ENCODE peak calls at places on chromosomes 3 and 15, in four cellular contexts. N is HCT116, F is left ventricle myocardium inferior, P is uterus. M is an unnamed sample. For H3K4me1, the result is how much of the 10 kb centered on the place peaks cover.

GRCh38 chr3:10992017-10992945 is at the start of gene SLC6A1:
- DNase-seq in N (no peak), F (no peak), P (peak), M (no peak)

GRCh38 chr3:112894258-112894657 is 47.6 kb upstream of the CD200R1L start:
- DNase-seq in N (peak), F (no peak), P (no peak), M (no peak)

GRCh38 chr3:3178498-3179328 is 778 bp downstream of the CRBN start:
- DNase-seq in N (no peak), F (no peak), P (no peak), M (no peak)

GRCh38 chr3:128073185-128073725 is 21.0 kb downstream of the SEC61A1 start:
- DNase-seq in N (no peak), F (no peak), P (no peak), M (no peak)

GRCh38 chr3:49415931-49416601 is 3.8 kb downstream of the TCTA start:
- DNase-seq in N (no peak), F (no peak), P (no peak), M (no peak)

GRCh38 chr3:44926172-44926571 is 49.8 kb downstream of the ZDHHC3 start:
- DNase-seq in N (no peak), F (no peak), P (no peak), M (no peak)

GRCh38 chr15:62895905-62896316 is 146.6 kb upstream of the TPM1 start:
- DNase-seq in N (no peak), F (no peak), P (no peak), M (no peak)

GRCh38 chr15:45588199-45588910 is 1.2 kb downstream of the BLOC1S6 start:
- DNase-seq in N (no peak), F (no peak), P (no peak), M (no peak)

GRCh38 chr15:82662641-82663040 is 15.5 kb upstream of the CPEB1 start:
- DNase-seq in N (no peak), F (no peak), P (no peak), M (no peak)

GRCh38 chr3:98099848-98100247 is 12.9 kb downstream of the OR5AC2 start:
- DNase-seq in N (no peak), F (no peak), P (no peak), M (no peak)

DNA sequence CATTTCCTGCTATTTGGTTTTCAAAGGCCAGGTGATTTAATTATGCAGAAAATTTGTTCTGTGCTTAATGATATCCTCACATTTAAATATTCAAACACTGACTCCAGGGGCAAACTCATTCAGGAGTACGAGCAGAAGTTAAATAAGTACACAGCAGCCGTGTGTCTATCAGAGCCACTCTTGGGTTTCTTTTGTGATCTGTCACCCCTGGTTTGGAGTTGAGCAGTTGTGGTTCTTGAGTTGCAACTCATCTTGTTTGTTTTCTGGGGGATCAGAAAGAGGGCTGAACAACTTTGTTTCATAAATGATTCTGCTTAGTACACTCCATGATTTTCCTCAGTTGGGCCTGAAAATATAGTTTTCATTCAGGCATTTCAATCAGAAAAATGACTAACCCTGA is 25.7 kb upstream of the PPP4R2 start:
- DNase-seq in N (no peak), F (no peak), P (no peak), M (no peak)
- H3K27ac ChIP-seq in N (no peak), F (no peak), P (no peak), M (no peak)

DNA sequence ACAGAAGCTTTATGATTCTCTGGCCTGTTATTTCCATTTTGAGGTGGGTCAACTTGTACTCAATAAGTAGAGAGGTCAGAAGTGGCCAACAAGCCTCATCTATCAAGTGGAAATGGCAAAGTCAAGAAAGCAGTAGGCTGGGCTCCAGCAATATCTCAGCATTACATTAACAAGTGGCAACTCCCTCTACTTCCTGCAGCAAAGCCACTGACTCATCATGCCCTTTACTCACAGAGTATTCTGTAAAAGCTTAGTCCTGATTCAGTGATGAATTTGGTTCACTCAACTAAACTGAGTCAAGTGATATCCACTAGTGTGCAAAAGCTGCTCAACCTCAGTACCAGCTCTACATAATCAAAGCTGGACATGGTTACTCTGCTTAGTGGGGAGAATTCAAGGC is 954.6 kb downstream of the EPHA3 start:
- DNase-seq in N (no peak), F (no peak), P (no peak), M (no peak)
- H3K4me3 ChIP-seq in N (no peak), F (no peak), P (no peak), M (no peak)

GRCh38 chr3:160774172-160774571 is 18.1 kb downstream of the PPM1L start:
- DNase-seq in N (no peak), F (no peak), P (no peak), M (no peak)
- H3K4me1 ChIP-seq in N (under half), F (half or more), P (under half), M (under half)

GRCh38 chr3:160090653-160091052 is 102.0 kb downstream of the IL12A start:
- DNase-seq in N (no peak), F (no peak), P (no peak), M (no peak)
- H3K27ac ChIP-seq in N (no peak), F (no peak), P (no peak), M (no peak)

GRCh38 chr3:195102609-195103467 is 168.1 kb downstream of the XXYLT1 start:
- DNase-seq in N (peak), F (no peak), P (peak), M (peak)
- H3K4me3 ChIP-seq in N (no peak), F (no peak), P (no peak), M (no peak)

GRCh38 chr3:194139085-194139976 is 3.4 kb downstream of the HES1 start:
- DNase-seq in N (no peak), F (peak), P (peak), M (peak)
- H3K4me1 ChIP-seq in N (half or more), F (half or more), P (under half), M (under half)

DNA sequence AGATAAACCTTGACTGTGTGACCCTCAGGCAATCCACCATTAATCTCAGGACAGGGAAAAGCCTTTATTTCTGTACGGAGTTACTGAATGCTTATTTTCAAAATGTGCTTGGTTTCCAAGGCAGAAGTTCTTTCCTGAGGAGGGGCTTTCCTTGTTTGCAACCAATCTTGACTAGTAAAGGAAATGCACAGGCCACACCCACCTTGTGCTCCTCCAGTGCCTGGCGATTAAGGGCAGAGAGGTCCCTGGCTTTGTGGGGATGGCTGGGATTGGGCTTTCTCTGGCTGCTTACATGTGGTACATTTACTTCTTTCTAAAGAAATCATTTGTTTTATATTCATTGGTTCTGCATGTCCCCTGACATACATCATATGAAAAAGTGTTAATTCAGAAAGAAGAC is 47.8 kb downstream of the ZNF621 start:
- DNase-seq in N (no peak), F (no peak), P (no peak), M (no peak)
- H3K27ac ChIP-seq in N (no peak), F (no peak), P (no peak), M (no peak)

GRCh38 chr3:197348014-197348413 is 49.6 kb upstream of the DLG1 start:
- DNase-seq in N (no peak), F (no peak), P (no peak), M (no peak)
- H3K4me3 ChIP-seq in N (no peak), F (no peak), P (no peak), M (no peak)

M was measured in heart left ventricle.